ENCODE peak calls at places on chromosomes 2 and 18, in ten cellular contexts. J is ovary, N is A549, C is uterus, Z is HCT116, Y is transverse colon, O is IMR-90, W is Peyer's patch, B is gastrocnemius medialis, G is breast epithelium. P is an unnamed sample.

GRCh38 chr2:158619496-158619895 is 162.7 kb downstream of the PKP4 start:
- DNase-seq in J (no peak), N (no peak), C (no peak), Z (no peak), Y (no peak), O (peak), W (no peak), B (no peak), G (no peak), P (no peak)

GRCh38 chr18:58247363-58247834 is 203.4 kb downstream of the NEDD4L start:
- DNase-seq in J (no peak), N (no peak), C (no peak), Z (no peak), Y (no peak), O (peak), W (no peak), B (no peak), G (no peak), P (no peak)

GRCh38 chr2:47077442-47078117 is 77.5 kb downstream of the STPG4 start:
- DNase-seq in J (no peak), N (no peak), C (no peak), Z (peak), Y (no peak), O (no peak), W (no peak), B (no peak), G (no peak), P (no peak)

GRCh38 chr18:70781860-70782453 is 493.1 kb downstream of the SOCS6 start:
- DNase-seq in J (no peak), N (peak), C (no peak), Z (peak), Y (peak), O (peak), W (no peak), B (no peak), G (no peak), P (no peak)

GRCh38 chr18:62400916-62401315 is 75.8 kb downstream of the TNFRSF11A start:
- DNase-seq in J (no peak), N (no peak), C (no peak), Z (no peak), Y (no peak), O (no peak), W (no peak), B (no peak), G (no peak), P (no peak)

GRCh38 chr2:184646177-184646576 is 47.8 kb downstream of the ZNF804A start:
- DNase-seq in J (no peak), N (no peak), C (no peak), Z (no peak), Y (no peak), O (peak), W (no peak), B (no peak), G (no peak), P (no peak)

GRCh38 chr2:182616471-182617393 is 99.3 kb upstream of the DNAJC10 start:
- DNase-seq in J (no peak), N (no peak), C (no peak), Z (no peak), Y (no peak), O (peak), W (no peak), B (no peak), G (no peak), P (no peak)

GRCh38 chr2:70705160-70705850 is 62.7 kb downstream of the ADD2 start:
- DNase-seq in J (no peak), N (no peak), C (no peak), Z (no peak), Y (no peak), O (no peak), W (no peak), B (no peak), G (no peak), P (no peak)

GRCh38 chr2:230347659-230348305 is 20.8 kb downstream of the SP140L start:
- DNase-seq in J (no peak), N (no peak), C (no peak), Z (no peak), Y (no peak), O (peak), W (no peak), B (no peak), G (no peak), P (no peak)

GRCh38 chr18:48922801-48923730 is 27.7 kb downstream of the SMAD7 start:
- DNase-seq in J (no peak), N (no peak), C (peak), Z (no peak), Y (peak), O (peak), W (peak), B (no peak), G (no peak), P (no peak)

GRCh38 chr18:62396381-62396780 is 71.3 kb downstream of the TNFRSF11A start:
- DNase-seq in J (no peak), N (no peak), C (no peak), Z (no peak), Y (no peak), O (no peak), W (no peak), B (no peak), G (no peak), P (no peak)

GRCh38 chr2:188314314-188315054 is 22.8 kb downstream of the GULP1 start:
- DNase-seq in J (no peak), N (no peak), C (no peak), Z (no peak), Y (no peak), O (no peak), W (no peak), B (no peak), G (no peak), P (no peak)

GRCh38 chr2:39837856-39838453 is 58.9 kb upstream of the THUMPD2 start:
- DNase-seq in J (no peak), N (peak), C (no peak), Z (peak), Y (no peak), O (peak), W (no peak), B (no peak), G (no peak), P (no peak)

GRCh38 chr18:63043516-63043915 is 276.1 kb downstream of the BCL2 start:
- DNase-seq in J (no peak), N (no peak), C (no peak), Z (no peak), Y (no peak), O (peak), W (no peak), B (no peak), G (no peak), P (no peak)

GRCh38 chr2:237315170-237315880 is 98.6 kb downstream of the COL6A3 start:
- DNase-seq in J (peak), N (no peak), C (peak), Z (no peak), Y (peak), O (peak), W (peak), B (peak), G (peak), P (no peak)

GRCh38 chr2:136065384-136065783 is 52.6 kb downstream of the CXCR4 start:
- DNase-seq in J (no peak), N (no peak), C (no peak), Z (no peak), Y (no peak), O (peak), W (no peak), B (no peak), G (no peak), P (no peak)

GRCh38 chr2:55133467-55134315 is 83.4 kb upstream of the RTN4 start:
- DNase-seq in J (peak), N (no peak), C (peak), Z (no peak), Y (no peak), O (peak), W (no peak), B (no peak), G (peak), P (no peak)

GRCh38 chr2:27378096-27378808 is 2.3 kb downstream of the ZNF513 start:
- DNase-seq in J (peak), N (peak), C (no peak), Z (no peak), Y (no peak), O (no peak), W (peak), B (peak), G (no peak), P (no peak)

GRCh38 chr2:42513252-42513918 is 19.6 kb upstream of the KCNG3 start:
- DNase-seq in J (no peak), N (peak), C (peak), Z (peak), Y (peak), O (peak), W (no peak), B (no peak), G (no peak), P (no peak)

GRCh38 chr2:191846787-191847620 is at the start of gene CAVIN2:
- DNase-seq in J (peak), N (peak), C (peak), Z (no peak), Y (peak), O (peak), W (peak), B (peak), G (peak), P (no peak)

GRCh38 chr2:13616059-13616458 is 899.3 kb downstream of the TRIB2 start:
- DNase-seq in J (no peak), N (no peak), C (no peak), Z (no peak), Y (no peak), O (no peak), W (no peak), B (no peak), G (no peak), P (no peak)

GRCh38 chr18:7974200-7974874 is 407.2 kb downstream of the PTPRM start:
- DNase-seq in J (no peak), N (no peak), C (no peak), Z (no peak), Y (no peak), O (no peak), W (no peak), B (peak), G (no peak), P (no peak)

GRCh38 chr2:56168163-56168562 is 15.6 kb upstream of the CCDC85A start:
- DNase-seq in J (no peak), N (no peak), C (no peak), Z (no peak), Y (no peak), O (no peak), W (no peak), B (no peak), G (no peak), P (no peak)

GRCh38 chr2:241128266-241128665 is 21.0 kb downstream of the PASK start:
- DNase-seq in J (no peak), N (no peak), C (no peak), Z (no peak), Y (no peak), O (no peak), W (no peak), B (no peak), G (no peak), P (no peak)

GRCh38 chr2:157324331-157324843 is 1.2 kb downstream of the ERMN start:
- DNase-seq in J (no peak), N (no peak), C (no peak), Z (no peak), Y (no peak), O (no peak), W (no peak), B (no peak), G (no peak), P (no peak)

GRCh38 chr2:227228061-227228667 is 63.7 kb downstream of the COL4A3 start:
- DNase-seq in J (no peak), N (peak), C (no peak), Z (no peak), Y (peak), O (no peak), W (peak), B (peak), G (peak), P (no peak)

GRCh38 chr2:239291505-239292350 is 109.1 kb downstream of the HDAC4 start:
- DNase-seq in J (no peak), N (no peak), C (no peak), Z (no peak), Y (peak), O (no peak), W (peak), B (peak), G (no peak), P (no peak)

GRCh38 chr2:152336854-152337510 is 2.0 kb downstream of the FMNL2 start:
- DNase-seq in J (peak), N (no peak), C (peak), Z (no peak), Y (peak), O (peak), W (peak), B (peak), G (no peak), P (no peak)

GRCh38 chr18:55988537-55988936 is 400.5 kb upstream of the TCF4 start:
- DNase-seq in J (no peak), N (no peak), C (no peak), Z (no peak), Y (no peak), O (peak), W (no peak), B (peak), G (no peak), P (no peak)

GRCh38 chr2:104825124-104825865 is 28.6 kb upstream of the POU3F3 start:
- DNase-seq in J (no peak), N (no peak), C (no peak), Z (no peak), Y (no peak), O (no peak), W (no peak), B (no peak), G (no peak), P (no peak)

GRCh38 chr18:41870191-41870590 is 84.8 kb upstream of the PIK3C3 start:
- DNase-seq in J (no peak), N (no peak), C (no peak), Z (no peak), Y (no peak), O (no peak), W (no peak), B (no peak), G (no peak), P (no peak)

GRCh38 chr2:17759805-17760204 is 5.9 kb downstream of the GEN1 start:
- DNase-seq in J (no peak), N (no peak), C (no peak), Z (no peak), Y (no peak), O (no peak), W (no peak), B (no peak), G (no peak), P (no peak)

GRCh38 chr2:56770490-56770889 is 586.7 kb downstream of the CCDC85A start:
- DNase-seq in J (no peak), N (no peak), C (no peak), Z (no peak), Y (no peak), O (peak), W (no peak), B (no peak), G (no peak), P (no peak)

GRCh38 chr18:12309683-12310198 is 1.7 kb downstream of the TUBB6 start:
- DNase-seq in J (no peak), N (no peak), C (no peak), Z (no peak), Y (no peak), O (no peak), W (no peak), B (no peak), G (no peak), P (no peak)

GRCh38 chr18:62324917-62325805 is at the start of gene TNFRSF11A:
- DNase-seq in J (no peak), N (peak), C (no peak), Z (no peak), Y (peak), O (no peak), W (peak), B (no peak), G (no peak), P (no peak)

GRCh38 chr2:148338544-148338943 is 306.0 kb upstream of the EPC2 start:
- DNase-seq in J (no peak), N (no peak), C (no peak), Z (no peak), Y (no peak), O (peak), W (no peak), B (no peak), G (no peak), P (no peak)

GRCh38 chr2:60899230-60899891 is 18.0 kb downstream of the REL start:
- DNase-seq in J (no peak), N (no peak), C (no peak), Z (no peak), Y (no peak), O (no peak), W (no peak), B (no peak), G (no peak), P (no peak)

GRCh38 chr2:60898567-60898966 is 17.2 kb downstream of the REL start:
- DNase-seq in J (no peak), N (no peak), C (no peak), Z (no peak), Y (no peak), O (peak), W (no peak), B (no peak), G (no peak), P (no peak)

DNA sequence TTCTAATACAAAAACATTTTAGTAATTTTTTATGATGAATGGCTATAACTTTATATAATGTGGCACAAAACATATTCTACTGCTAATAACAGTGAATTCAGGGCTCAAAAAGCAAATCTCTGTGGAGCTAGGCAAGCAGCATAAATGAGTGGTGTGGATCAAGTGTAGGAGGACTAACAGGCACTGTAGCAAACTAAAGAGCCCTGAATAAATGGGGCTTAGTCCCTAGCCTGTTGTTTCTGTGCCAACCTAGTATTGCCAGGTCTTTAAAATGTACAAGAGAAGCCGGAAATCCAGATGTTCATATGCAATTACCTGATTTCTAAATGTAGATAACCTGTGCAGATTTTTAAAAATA is 18.5 kb downstream of the REL start:
- DNase-seq in J (no peak), N (no peak), C (no peak), Z (no peak), Y (no peak), O (no peak), W (no peak), B (no peak), G (no peak), P (no peak)
- H3K27ac ChIP-seq in J (no peak), N (no peak), C (no peak), Z (no peak), Y (no peak), O (no peak), W (no peak), B (no peak), G (no peak), P (no peak)

DNA sequence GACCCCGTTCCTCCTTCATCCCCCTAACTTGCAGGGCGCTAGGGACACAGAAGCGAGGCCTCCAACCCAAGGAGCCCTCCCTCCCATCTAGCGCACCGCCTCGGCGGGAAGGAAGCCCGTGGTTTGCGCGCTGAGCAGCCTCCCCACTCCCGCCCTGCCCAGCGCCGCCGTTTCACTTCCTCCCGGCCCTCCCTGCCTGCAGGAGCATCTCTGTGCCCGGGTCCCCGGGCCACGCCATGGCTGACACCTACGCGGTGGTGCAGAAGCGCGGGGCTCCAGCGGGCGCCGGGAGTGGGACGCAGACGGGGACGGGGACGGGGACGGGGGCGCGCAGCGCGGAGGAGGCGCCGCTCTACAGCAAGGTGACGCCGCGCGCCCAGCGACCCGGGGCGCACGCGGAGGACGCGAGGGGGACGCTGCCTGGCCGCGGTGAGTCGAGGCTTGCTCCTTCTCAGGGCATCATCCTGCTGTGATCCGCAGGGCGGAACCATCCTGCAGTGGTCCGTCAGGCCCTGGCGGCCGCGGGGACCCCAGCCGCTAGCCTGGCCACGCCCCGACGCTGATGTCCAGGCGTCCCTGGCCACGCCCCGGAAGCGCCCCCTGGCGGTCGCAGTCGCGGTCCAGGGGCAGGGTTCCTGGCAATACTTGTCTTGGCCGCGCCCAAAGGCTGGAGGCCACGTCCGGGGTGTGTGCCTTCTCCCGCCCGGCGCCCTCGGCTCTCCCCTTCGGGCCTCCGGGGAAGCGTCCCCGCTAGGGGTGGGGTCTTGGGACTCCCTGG is 16.4 kb downstream of the PTPN18 start:
- DNase-seq in J (peak), N (peak), C (peak), Z (peak), Y (peak), O (peak), W (peak), B (peak), G (peak), P (peak)
- TF ChIP-seq POLR2A in J (peak), N (peak), C (peak), Z (peak), Y (peak), O (peak), W (peak), B (peak), G (peak), P (no peak)

GRCh38 chr2:10053351-10053750 is 10.0 kb downstream of the KLF11 start:
- DNase-seq in J (no peak), N (no peak), C (no peak), Z (no peak), Y (no peak), O (no peak), W (no peak), B (no peak), G (no peak), P (no peak)

GRCh38 chr2:10052216-10052615 is 8.9 kb downstream of the KLF11 start:
- DNase-seq in J (no peak), N (no peak), C (no peak), Z (no peak), Y (no peak), O (no peak), W (no peak), B (no peak), G (no peak), P (no peak)

GRCh38 chr2:10056439-10056838 is 13.1 kb downstream of the KLF11 start:
- DNase-seq in J (no peak), N (no peak), C (no peak), Z (no peak), Y (no peak), O (no peak), W (no peak), B (no peak), G (no peak), P (no peak)

GRCh38 chr2:10054976-10055375 is 11.6 kb downstream of the KLF11 start:
- DNase-seq in J (no peak), N (no peak), C (no peak), Z (no peak), Y (no peak), O (no peak), W (no peak), B (no peak), G (no peak), P (no peak)

DNA sequence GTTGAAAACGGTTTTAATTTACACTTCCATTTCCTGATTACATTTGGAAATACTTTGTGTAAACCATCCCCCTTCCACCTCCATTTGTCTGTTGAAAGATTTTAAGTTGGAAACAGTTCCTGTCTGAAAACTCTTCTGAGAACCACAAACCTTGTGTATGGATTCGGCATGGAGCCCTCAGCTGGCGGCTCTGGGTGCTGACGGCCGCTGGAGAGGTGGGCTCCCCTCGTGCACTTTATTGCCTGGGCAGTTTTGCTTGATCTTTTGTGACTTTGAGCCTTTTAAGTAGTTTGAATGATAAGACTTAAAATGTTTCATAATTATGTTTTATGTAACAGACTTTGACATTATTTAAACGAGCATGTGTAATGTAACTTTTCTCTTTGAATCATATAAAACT is 11.1 kb downstream of the KLF11 start:
- DNase-seq in J (no peak), N (no peak), C (no peak), Z (no peak), Y (no peak), O (no peak), W (no peak), B (no peak), G (no peak), P (no peak)
- TF ChIP-seq CTCF in J (no peak), N (no peak), C (no peak), Z (no peak), Y (no peak), O (no peak), W (no peak), B (no peak), G (no peak), P (no peak)

DNA sequence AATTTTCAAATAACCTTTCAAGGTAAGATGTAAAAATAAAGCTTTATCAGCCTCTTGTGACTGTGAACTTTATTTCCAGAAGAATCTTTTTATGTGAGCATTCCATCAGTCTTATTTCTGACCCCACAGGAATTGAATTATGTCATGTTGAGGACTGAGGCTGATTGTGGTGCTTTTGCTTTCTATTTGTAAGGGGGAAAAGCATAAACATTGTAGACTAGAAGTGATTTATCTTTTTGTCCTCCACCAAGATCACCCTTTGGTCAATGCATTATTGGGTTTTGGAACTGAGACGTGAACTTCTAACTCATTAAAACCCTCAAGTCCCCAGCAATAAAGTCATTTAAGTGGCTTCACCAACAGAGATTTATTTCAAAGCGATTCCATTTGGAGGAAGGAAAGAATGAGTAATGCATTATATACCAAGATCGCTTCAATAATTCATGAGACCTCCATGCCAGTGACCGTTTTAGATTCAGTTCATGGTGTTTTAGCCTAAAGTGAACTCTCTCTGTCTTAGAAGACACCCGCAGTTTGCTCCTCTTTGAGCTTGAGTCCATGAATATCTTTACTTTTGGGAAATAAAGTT is 75.5 kb upstream of the TXNDC2 start:
- DNase-seq in J (no peak), N (no peak), C (no peak), Z (no peak), Y (no peak), O (peak), W (no peak), B (no peak), G (no peak), P (no peak)
- H3K27ac ChIP-seq in J (no peak), N (no peak), C (peak), Z (no peak), Y (peak), O (no peak), W (peak), B (no peak), G (no peak), P (peak)

P was measured in esophagus squamous epithelium.